ENCODE peak calls at places on chromosome 3, in four cellular contexts. T, B, Z and H are unnamed samples.

GRCh38 chr3:12421132-12421531 is 63.1 kb upstream of the TSEN2 start:
- DNase-seq in T (no peak), B (no peak), Z (no peak), H (no peak)

GRCh38 chr3:164683516-164683915 is 394.8 kb downstream of the SI start:
- DNase-seq in T (no peak), B (no peak), Z (no peak), H (peak)

GRCh38 chr3:53677406-53677805 is 168.8 kb downstream of the CHDH start:
- DNase-seq in T (no peak), B (no peak), Z (no peak), H (no peak)

GRCh38 chr3:71299160-71299559 is 284.4 kb downstream of the FOXP1 start:
- DNase-seq in T (no peak), B (no peak), Z (no peak), H (no peak)

GRCh38 chr3:125281411-125281810 is 68.9 kb upstream of the SLC12A8 start:
- DNase-seq in T (no peak), B (peak), Z (peak), H (no peak)

GRCh38 chr3:66376568-66376967 is 124.3 kb downstream of the LRIG1 start:
- DNase-seq in T (no peak), B (peak), Z (no peak), H (no peak)

GRCh38 chr3:111812680-111813079 is 46.4 kb upstream of the PHLDB2 start:
- DNase-seq in T (no peak), B (no peak), Z (no peak), H (no peak)

GRCh38 chr3:52313774-52314188 is 2.3 kb upstream of the DNAH1 start:
- DNase-seq in T (no peak), B (peak), Z (peak), H (peak)

GRCh38 chr3:9067352-9067975 is 104.2 kb upstream of the RAD18 start:
- DNase-seq in T (peak), B (peak), Z (peak), H (no peak)

GRCh38 chr3:39748002-39748401 is 61.4 kb upstream of the MYRIP start:
- DNase-seq in T (no peak), B (no peak), Z (no peak), H (no peak)

GRCh38 chr3:102087236-102087635 is 237.9 kb downstream of the NFKBIZ start:
- DNase-seq in T (no peak), B (no peak), Z (no peak), H (no peak)

GRCh38 chr3:33668618-33669017 is 49.4 kb downstream of the CLASP2 start:
- DNase-seq in T (no peak), B (no peak), Z (no peak), H (no peak)

GRCh38 chr3:45596290-45596791 is 1.8 kb downstream of the LIMD1 start:
- DNase-seq in T (no peak), B (no peak), Z (no peak), H (no peak)

GRCh38 chr3:36695769-36696137 is 68.6 kb downstream of the DCLK3 start:
- DNase-seq in T (no peak), B (peak), Z (no peak), H (no peak)

GRCh38 chr3:139377378-139377777 is 12.1 kb downstream of the COPB2 start:
- DNase-seq in T (no peak), B (no peak), Z (no peak), H (no peak)

GRCh38 chr3:73716418-73716817 is 91.7 kb upstream of the PDZRN3 start:
- DNase-seq in T (no peak), B (peak), Z (no peak), H (no peak)

GRCh38 chr3:195900426-195901355 is 7.7 kb downstream of the TNK2 start:
- DNase-seq in T (peak), B (peak), Z (no peak), H (no peak)

GRCh38 chr3:64352596-64352989 is 127.3 kb upstream of the PRICKLE2 start:
- DNase-seq in T (no peak), B (peak), Z (no peak), H (no peak)

GRCh38 chr3:144362126-144362525 is 390.5 kb downstream of the DIPK2A start:
- DNase-seq in T (peak), B (peak), Z (no peak), H (peak)

GRCh38 chr3:127233371-127233770 is 40.4 kb downstream of the PRR23E start:
- DNase-seq in T (no peak), B (no peak), Z (no peak), H (no peak)

GRCh38 chr3:146468234-146468931 is 978 bp downstream of the PLSCR2 start:
- DNase-seq in T (no peak), B (peak), Z (no peak), H (no peak)

GRCh38 chr3:60461199-60461598 is 790.1 kb downstream of the FHIT start:
- DNase-seq in T (no peak), B (no peak), Z (no peak), H (no peak)

GRCh38 chr3:194095464-194095863 is 40.5 kb upstream of the HES1 start:
- DNase-seq in T (no peak), B (no peak), Z (no peak), H (no peak)

GRCh38 chr3:146589899-146590508 is 15.1 kb downstream of the PLSCR5 start:
- DNase-seq in T (peak), B (peak), Z (peak), H (peak)

GRCh38 chr3:14806641-14807263 is 12.0 kb upstream of the FGD5 start:
- DNase-seq in T (no peak), B (no peak), Z (no peak), H (no peak)

GRCh38 chr3:189630667-189631372 is 369 bp upstream of the TP63 start:
- DNase-seq in T (no peak), B (peak), Z (no peak), H (no peak)

GRCh38 chr3:65483475-65483874 is 555.2 kb downstream of the MAGI1 start:
- DNase-seq in T (no peak), B (peak), Z (peak), H (peak)

GRCh38 chr3:129106320-129106719 is 15.3 kb downstream of the RAB43 start:
- DNase-seq in T (no peak), B (no peak), Z (no peak), H (no peak)

GRCh38 chr3:60932669-60933068 is 318.6 kb downstream of the FHIT start:
- DNase-seq in T (no peak), B (peak), Z (no peak), H (no peak)

GRCh38 chr3:128473180-128473519 is 6.5 kb upstream of the DNAJB8 start:
- DNase-seq in T (no peak), B (no peak), Z (no peak), H (no peak)